ENCODE peak calls at places on chromosomes 12 and 14, in six cellular contexts. One of them, this sample, is unnamed.

GRCh38 chr14:103334644-103335603 is 887 bp downstream of the EIF5 start:
- DNase-seq in fibroblast of lung: peak; percentile 79
- DNase-seq in astrocyte of the cerebellum: peak; percentile 20
- DNase-seq in fibroblast of the aortic adventitia: peak; percentile 63
- DNase-seq in GM12878: no peak
- DNase-seq in osteocyte: peak; percentile 89
- DNase-seq in this sample: peak; percentile 90

GRCh38 chr12:23204933-23205778 is 580.2 kb downstream of the ETNK1 start:
- DNase-seq in fibroblast of lung: peak; percentile 44
- DNase-seq in astrocyte of the cerebellum: peak; percentile 66
- DNase-seq in fibroblast of the aortic adventitia: peak; percentile 80
- DNase-seq in GM12878: peak; percentile 27
- DNase-seq in osteocyte: no peak
- DNase-seq in this sample: peak; percentile 24

GRCh38 chr12:12877789-12878455 is 13.4 kb upstream of the GPRC5A start:
- DNase-seq in fibroblast of lung: no peak
- DNase-seq in astrocyte of the cerebellum: no peak
- DNase-seq in fibroblast of the aortic adventitia: peak; percentile 31
- DNase-seq in GM12878: no peak
- DNase-seq in osteocyte: no peak
- DNase-seq in this sample: no peak

GRCh38 chr14:51849095-51849494 is 11.3 kb upstream of the GNG2 start:
- DNase-seq in fibroblast of lung: peak; percentile 37
- DNase-seq in astrocyte of the cerebellum: no peak
- DNase-seq in fibroblast of the aortic adventitia: no peak
- DNase-seq in GM12878: no peak
- DNase-seq in osteocyte: peak; percentile 51
- DNase-seq in this sample: no peak

GRCh38 chr12:2806700-2807099 is 5.8 kb upstream of the ITFG2 start:
- DNase-seq in fibroblast of lung: no peak
- DNase-seq in astrocyte of the cerebellum: no peak
- DNase-seq in fibroblast of the aortic adventitia: no peak
- DNase-seq in GM12878: no peak
- DNase-seq in osteocyte: no peak
- DNase-seq in this sample: no peak

GRCh38 chr14:101068293-101068957 is 164.9 kb upstream of the RTL1 start:
- DNase-seq in fibroblast of lung: no peak
- DNase-seq in astrocyte of the cerebellum: no peak
- DNase-seq in fibroblast of the aortic adventitia: no peak
- DNase-seq in GM12878: no peak
- DNase-seq in osteocyte: peak; percentile 78
- DNase-seq in this sample: no peak

GRCh38 chr12:104473374-104473983 is 16.7 kb downstream of the CHST11 start:
- DNase-seq in fibroblast of lung: no peak
- DNase-seq in astrocyte of the cerebellum: no peak
- DNase-seq in fibroblast of the aortic adventitia: no peak
- DNase-seq in GM12878: no peak
- DNase-seq in osteocyte: no peak
- DNase-seq in this sample: no peak

GRCh38 chr12:6965714-6966113 is 4.8 kb downstream of the PHB2 start:
- DNase-seq in fibroblast of lung: no peak
- DNase-seq in astrocyte of the cerebellum: no peak
- DNase-seq in fibroblast of the aortic adventitia: no peak
- DNase-seq in GM12878: no peak
- DNase-seq in osteocyte: no peak
- DNase-seq in this sample: no peak

GRCh38 chr14:91837076-91837475 is 30.3 kb downstream of the TC2N start:
- DNase-seq in fibroblast of lung: no peak
- DNase-seq in astrocyte of the cerebellum: no peak
- DNase-seq in fibroblast of the aortic adventitia: no peak
- DNase-seq in GM12878: no peak
- DNase-seq in osteocyte: no peak
- DNase-seq in this sample: no peak

GRCh38 chr12:11553871-11554533 is 95.5 kb upstream of the ETV6 start:
- DNase-seq in fibroblast of lung: peak; percentile 57
- DNase-seq in astrocyte of the cerebellum: peak; percentile 38
- DNase-seq in fibroblast of the aortic adventitia: peak; percentile 68
- DNase-seq in GM12878: peak; percentile 88
- DNase-seq in osteocyte: no peak
- DNase-seq in this sample: no peak

GRCh38 chr14:93962701-93963601 is 13.4 kb downstream of the ASB2 start:
- DNase-seq in fibroblast of lung: no peak
- DNase-seq in astrocyte of the cerebellum: no peak
- DNase-seq in fibroblast of the aortic adventitia: no peak
- DNase-seq in GM12878: peak; percentile 72
- DNase-seq in osteocyte: no peak
- DNase-seq in this sample: no peak

GRCh38 chr12:88802307-88802706 is 222.0 kb upstream of the KITLG start:
- DNase-seq in fibroblast of lung: no peak
- DNase-seq in astrocyte of the cerebellum: no peak
- DNase-seq in fibroblast of the aortic adventitia: no peak
- DNase-seq in GM12878: no peak
- DNase-seq in osteocyte: no peak
- DNase-seq in this sample: no peak

GRCh38 chr14:35336171-35337073 is 44.2 kb downstream of the PSMA6 start:
- DNase-seq in fibroblast of lung: peak; percentile 47
- DNase-seq in astrocyte of the cerebellum: no peak
- DNase-seq in fibroblast of the aortic adventitia: peak; percentile 92
- DNase-seq in GM12878: no peak
- DNase-seq in osteocyte: no peak
- DNase-seq in this sample: no peak

GRCh38 chr12:81245918-81246611 is 168.2 kb downstream of the ACSS3 start:
- DNase-seq in fibroblast of lung: no peak
- DNase-seq in astrocyte of the cerebellum: no peak
- DNase-seq in fibroblast of the aortic adventitia: no peak
- DNase-seq in GM12878: no peak
- DNase-seq in osteocyte: no peak
- DNase-seq in this sample: no peak

GRCh38 chr14:89540830-89541470 is 123.9 kb upstream of the FOXN3 start:
- DNase-seq in fibroblast of lung: peak; percentile 93
- DNase-seq in astrocyte of the cerebellum: no peak
- DNase-seq in fibroblast of the aortic adventitia: peak; percentile 70
- DNase-seq in GM12878: no peak
- DNase-seq in osteocyte: no peak
- DNase-seq in this sample: no peak

GRCh38 chr12:99618657-99619056 is 28.9 kb upstream of the GARIN6 start:
- DNase-seq in fibroblast of lung: peak; percentile 58
- DNase-seq in astrocyte of the cerebellum: no peak
- DNase-seq in fibroblast of the aortic adventitia: no peak
- DNase-seq in GM12878: no peak
- DNase-seq in osteocyte: no peak
- DNase-seq in this sample: no peak

GRCh38 chr12:127559349-127560040 is 707.5 kb upstream of the TMEM132C start:
- DNase-seq in fibroblast of lung: peak; percentile 99
- DNase-seq in astrocyte of the cerebellum: peak; percentile 97
- DNase-seq in fibroblast of the aortic adventitia: peak; percentile 92
- DNase-seq in GM12878: peak; percentile 11
- DNase-seq in osteocyte: no peak
- DNase-seq in this sample: peak; percentile 20

GRCh38 chr14:47270715-47271114 is 404.7 kb downstream of the MDGA2 start:
- DNase-seq in fibroblast of lung: no peak
- DNase-seq in astrocyte of the cerebellum: no peak
- DNase-seq in fibroblast of the aortic adventitia: no peak
- DNase-seq in GM12878: no peak
- DNase-seq in osteocyte: no peak
- DNase-seq in this sample: no peak

GRCh38 chr12:22738945-22739344 is 114.0 kb downstream of the ETNK1 start:
- DNase-seq in fibroblast of lung: peak; percentile 70
- DNase-seq in astrocyte of the cerebellum: peak; percentile 53
- DNase-seq in fibroblast of the aortic adventitia: peak; percentile 78
- DNase-seq in GM12878: no peak
- DNase-seq in osteocyte: no peak
- DNase-seq in this sample: no peak

GRCh38 chr14:105061428-105062047 is 3.7 kb downstream of the GPR132 start:
- DNase-seq in fibroblast of lung: no peak
- DNase-seq in astrocyte of the cerebellum: no peak
- DNase-seq in fibroblast of the aortic adventitia: no peak
- DNase-seq in GM12878: no peak
- DNase-seq in osteocyte: no peak
- DNase-seq in this sample: no peak

GRCh38 chr12:48007206-48007605 is 2.9 kb upstream of the COL2A1 start:
- DNase-seq in fibroblast of lung: no peak
- DNase-seq in astrocyte of the cerebellum: no peak
- DNase-seq in fibroblast of the aortic adventitia: no peak
- DNase-seq in GM12878: no peak
- DNase-seq in osteocyte: no peak
- DNase-seq in this sample: no peak

GRCh38 chr12:56261503-56262230 is 3.5 kb upstream of the ANKRD52 start:
- DNase-seq in fibroblast of lung: peak; percentile 80
- DNase-seq in astrocyte of the cerebellum: no peak
- DNase-seq in fibroblast of the aortic adventitia: peak; percentile 65
- DNase-seq in GM12878: no peak
- DNase-seq in osteocyte: no peak
- DNase-seq in this sample: no peak

GRCh38 chr14:61482348-61483206 is 161.2 kb downstream of the PRKCH start:
- DNase-seq in fibroblast of lung: no peak
- DNase-seq in astrocyte of the cerebellum: no peak
- DNase-seq in fibroblast of the aortic adventitia: no peak
- DNase-seq in GM12878: no peak
- DNase-seq in osteocyte: no peak
- DNase-seq in this sample: no peak

GRCh38 chr12:125133616-125134015 is 68.4 kb downstream of the AACS start:
- DNase-seq in fibroblast of lung: no peak
- DNase-seq in astrocyte of the cerebellum: no peak
- DNase-seq in fibroblast of the aortic adventitia: no peak
- DNase-seq in GM12878: no peak
- DNase-seq in osteocyte: no peak
- DNase-seq in this sample: no peak

GRCh38 chr14:46902837-46903236 is 251.3 kb upstream of the RPL10L start:
- DNase-seq in fibroblast of lung: no peak
- DNase-seq in astrocyte of the cerebellum: no peak
- DNase-seq in fibroblast of the aortic adventitia: no peak
- DNase-seq in GM12878: no peak
- DNase-seq in osteocyte: no peak
- DNase-seq in this sample: no peak

GRCh38 chr14:74979442-74980397 is 23.0 kb upstream of the EIF2B2 start:
- DNase-seq in fibroblast of lung: peak; percentile 21
- DNase-seq in astrocyte of the cerebellum: no peak
- DNase-seq in fibroblast of the aortic adventitia: peak; percentile 33
- DNase-seq in GM12878: no peak
- DNase-seq in osteocyte: peak; percentile 91
- DNase-seq in this sample: no peak

GRCh38 chr12:7439579-7440505 is 4.1 kb downstream of the CD163L1 start:
- DNase-seq in fibroblast of lung: peak; percentile 68
- DNase-seq in astrocyte of the cerebellum: peak; percentile 13
- DNase-seq in fibroblast of the aortic adventitia: peak; percentile 46
- DNase-seq in GM12878: no peak
- DNase-seq in osteocyte: peak; percentile 87
- DNase-seq in this sample: no peak

GRCh38 chr12:98582093-98582492 is 11.4 kb upstream of the SLC25A3 start:
- DNase-seq in fibroblast of lung: peak; percentile 54
- DNase-seq in astrocyte of the cerebellum: no peak
- DNase-seq in fibroblast of the aortic adventitia: no peak
- DNase-seq in GM12878: no peak
- DNase-seq in osteocyte: no peak
- DNase-seq in this sample: no peak

GRCh38 chr14:22314183-22314820 is 274.7 kb downstream of the DAD1 start:
- DNase-seq in fibroblast of lung: peak; percentile 46
- DNase-seq in astrocyte of the cerebellum: no peak
- DNase-seq in fibroblast of the aortic adventitia: peak; percentile 62
- DNase-seq in GM12878: peak; percentile 48
- DNase-seq in osteocyte: no peak
- DNase-seq in this sample: peak; percentile 48

GRCh38 chr12:109638735-109639134 is 65.1 kb downstream of the MVK start:
- DNase-seq in fibroblast of lung: no peak
- DNase-seq in astrocyte of the cerebellum: no peak
- DNase-seq in fibroblast of the aortic adventitia: no peak
- DNase-seq in GM12878: no peak
- DNase-seq in osteocyte: no peak
- DNase-seq in this sample: no peak

GRCh38 chr12:79887912-79888311 is 47.0 kb downstream of the PPP1R12A start:
- DNase-seq in fibroblast of lung: no peak
- DNase-seq in astrocyte of the cerebellum: no peak
- DNase-seq in fibroblast of the aortic adventitia: no peak
- DNase-seq in GM12878: no peak
- DNase-seq in osteocyte: no peak
- DNase-seq in this sample: no peak

GRCh38 chr14:92690171-92691011 is 58.0 kb downstream of the LGMN start:
- DNase-seq in fibroblast of lung: peak; percentile 61
- DNase-seq in astrocyte of the cerebellum: peak; percentile 32
- DNase-seq in fibroblast of the aortic adventitia: peak; percentile 58
- DNase-seq in GM12878: no peak
- DNase-seq in osteocyte: no peak
- DNase-seq in this sample: no peak

GRCh38 chr12:12723681-12724420 is 6.7 kb downstream of the CDKN1B start:
- DNase-seq in fibroblast of lung: peak; percentile 39
- DNase-seq in astrocyte of the cerebellum: no peak
- DNase-seq in fibroblast of the aortic adventitia: peak; percentile 26
- DNase-seq in GM12878: no peak
- DNase-seq in osteocyte: no peak
- DNase-seq in this sample: peak; percentile 57

GRCh38 chr12:22529281-22530060 is 14.9 kb downstream of the C2CD5 start:
- DNase-seq in fibroblast of lung: peak; percentile 49
- DNase-seq in astrocyte of the cerebellum: no peak
- DNase-seq in fibroblast of the aortic adventitia: peak; percentile 22
- DNase-seq in GM12878: no peak
- DNase-seq in osteocyte: no peak
- DNase-seq in this sample: no peak

GRCh38 chr14:47674546-47675238 is 713 bp downstream of the MDGA2 start:
- DNase-seq in fibroblast of lung: peak; percentile 6
- DNase-seq in astrocyte of the cerebellum: no peak
- DNase-seq in fibroblast of the aortic adventitia: no peak
- DNase-seq in GM12878: no peak
- DNase-seq in osteocyte: no peak
- DNase-seq in this sample: no peak

This sample was measured in frontal cortex.